ENCODE peak calls at places on chromosomes 12 and 14, in five cellular contexts. Y is NCI-H146, U is endothelial cell, D is HCEC 1CT, V is T47D. Q is an unnamed sample.

GRCh38 chr14:104446611-104447010 is 133.0 kb upstream of the C14orf180 start:
- DNase-seq in Y (no peak), U (no peak), D (no peak), V (no peak), Q (no peak)

GRCh38 chr14:104967414-104968152 is 10.6 kb downstream of the AHNAK2 start:
- DNase-seq in Y (peak), U (peak), D (peak), V (no peak), Q (no peak)

GRCh38 chr14:68814376-68815287 is 21.8 kb upstream of the ZFP36L1 start:
- DNase-seq in Y (no peak), U (peak), D (peak), V (no peak), Q (peak)

GRCh38 chr14:71212093-71212492 is 304.8 kb downstream of the PCNX1 start:
- DNase-seq in Y (no peak), U (no peak), D (no peak), V (no peak), Q (no peak)

GRCh38 chr12:92030618-92031017 is 115.0 kb downstream of the BTG1 start:
- DNase-seq in Y (no peak), U (no peak), D (peak), V (no peak), Q (no peak)

GRCh38 chr12:110079477-110080400 is 31.4 kb upstream of the C12orf76 start:
- DNase-seq in Y (peak), U (no peak), D (no peak), V (no peak), Q (peak)

GRCh38 chr12:102728506-102729242 is 188.4 kb downstream of the PAH start:
- DNase-seq in Y (no peak), U (no peak), D (no peak), V (no peak), Q (no peak)

GRCh38 chr14:24196071-24197061 is 1.1 kb upstream of the TM9SF1 start:
- DNase-seq in Y (peak), U (no peak), D (peak), V (no peak), Q (no peak)

GRCh38 chr14:68623828-68624227 is 169.0 kb downstream of the ZFP36L1 start:
- DNase-seq in Y (no peak), U (no peak), D (no peak), V (no peak), Q (no peak)

GRCh38 chr12:64733857-64734256 is 25.3 kb downstream of the GNS start:
- DNase-seq in Y (no peak), U (no peak), D (peak), V (peak), Q (no peak)

GRCh38 chr14:96588410-96589249 is 86.4 kb downstream of the PAPOLA start:
- DNase-seq in Y (no peak), U (no peak), D (no peak), V (no peak), Q (no peak)

GRCh38 chr12:109203480-109203879 is 87.1 kb downstream of the ACACB start:
- DNase-seq in Y (no peak), U (no peak), D (no peak), V (no peak), Q (no peak)

GRCh38 chr12:115553622-115554021 is 723.9 kb downstream of the MED13L start:
- DNase-seq in Y (no peak), U (no peak), D (no peak), V (no peak), Q (no peak)

GRCh38 chr14:86541969-86542368 is 1012.0 kb downstream of the FLRT2 start:
- DNase-seq in Y (no peak), U (no peak), D (no peak), V (no peak), Q (peak)

GRCh38 chr14:96630281-96630680 is 128.1 kb downstream of the PAPOLA start:
- DNase-seq in Y (no peak), U (no peak), D (no peak), V (no peak), Q (no peak)

GRCh38 chr14:90512332-90512951 is 115.6 kb downstream of the CALM1 start:
- DNase-seq in Y (peak), U (no peak), D (no peak), V (no peak), Q (no peak)

GRCh38 chr12:2877959-2878732 is 1.1 kb downstream of the RHNO1 start:
- DNase-seq in Y (peak), U (no peak), D (peak), V (no peak), Q (no peak)

GRCh38 chr12:94047781-94048567 is 100.4 kb upstream of the PLXNC1 start:
- DNase-seq in Y (no peak), U (no peak), D (no peak), V (no peak), Q (no peak)

GRCh38 chr12:125287155-125287847 is 222.1 kb downstream of the AACS start:
- DNase-seq in Y (no peak), U (no peak), D (no peak), V (no peak), Q (no peak)

GRCh38 chr12:126518596-126519200 is 1453.5 kb downstream of the AACS start:
- DNase-seq in Y (no peak), U (no peak), D (no peak), V (no peak), Q (no peak)

GRCh38 chr12:82124711-82125110 is 233.5 kb downstream of the CCDC59 start:
- DNase-seq in Y (no peak), U (no peak), D (peak), V (no peak), Q (no peak)

GRCh38 chr12:97758102-97758501 is 295.5 kb downstream of the RMST start:
- DNase-seq in Y (no peak), U (no peak), D (no peak), V (no peak), Q (no peak)

GRCh38 chr12:12449533-12450025 is 92.7 kb downstream of the BORCS5 start:
- DNase-seq in Y (peak), U (no peak), D (no peak), V (no peak), Q (no peak)

GRCh38 chr12:9617124-9617523 is 9.4 kb upstream of the KLRB1 start:
- DNase-seq in Y (no peak), U (no peak), D (no peak), V (no peak), Q (no peak)

GRCh38 chr12:93404961-93405849 is 27.5 kb downstream of the NUDT4 start:
- DNase-seq in Y (no peak), U (no peak), D (no peak), V (no peak), Q (no peak)

GRCh38 chr12:25876383-25877045 is 82.0 kb upstream of the RASSF8 start:
- DNase-seq in Y (no peak), U (no peak), D (no peak), V (no peak), Q (no peak)

GRCh38 chr12:105205322-105206048 is 30.5 kb downstream of the APPL2 start:
- DNase-seq in Y (no peak), U (no peak), D (no peak), V (no peak), Q (no peak)

GRCh38 chr12:17371491-17372290 is 718.3 kb downstream of the RERGL start:
- DNase-seq in Y (no peak), U (no peak), D (no peak), V (no peak), Q (no peak)

GRCh38 chr12:116863275-116863767 is 17.9 kb downstream of the HRK start:
- DNase-seq in Y (no peak), U (peak), D (peak), V (no peak), Q (peak)

GRCh38 chr12:123141615-123142517 is 9.0 kb downstream of the PITPNM2 start:
- DNase-seq in Y (no peak), U (no peak), D (peak), V (no peak), Q (peak)

GRCh38 chr14:96949594-96949993 is 152.4 kb downstream of the VRK1 start:
- DNase-seq in Y (no peak), U (no peak), D (no peak), V (no peak), Q (no peak)

GRCh38 chr12:111319600-111320232 is 49.2 kb downstream of the PHETA1 start:
- DNase-seq in Y (no peak), U (no peak), D (no peak), V (no peak), Q (no peak)

GRCh38 chr14:50577983-50578382 is 18.0 kb downstream of the ATL1 start:
- DNase-seq in Y (no peak), U (no peak), D (no peak), V (no peak), Q (no peak)

GRCh38 chr12:120599672-120600537 is 18.7 kb upstream of the POP5 start:
- DNase-seq in Y (no peak), U (no peak), D (no peak), V (no peak), Q (peak)

GRCh38 chr12:57280234-57281062 is 29.5 kb upstream of the STAC3 start:
- DNase-seq in Y (no peak), U (no peak), D (peak), V (no peak), Q (peak)

GRCh38 chr12:46108721-46109120 is 118.3 kb upstream of the SCAF11 start:
- DNase-seq in Y (no peak), U (no peak), D (no peak), V (no peak), Q (no peak)

Q was measured in SK-MEL-5.